ENCODE peak calls at places on chromosomes 11 and 22, in nine cellular contexts. O is ovary, J is suprapubic skin, C is sigmoid colon, F is A549, T is K562, K is tibial nerve, P is HepG2, S is stomach. U is an unnamed sample. For H3K4me1, the result is how much of the 10 kb centered on the place peaks cover.

GRCh38 chr11:79045018-79045787 is 395.6 kb downstream of the TENM4 start:
- DNase-seq in O (no peak), J (no peak), C (no peak), F (no peak), T (no peak), K (no peak), P (no peak), S (no peak), U (no peak)

GRCh38 chr11:68271023-68271780 is 571 bp downstream of the C11orf24 start:
- DNase-seq in O (peak), J (peak), C (peak), F (peak), T (peak), K (no peak), P (peak), S (peak), U (no peak)

GRCh38 chr11:83033972-83034672 is 37.6 kb downstream of the RAB30 start:
- DNase-seq in O (peak), J (no peak), C (peak), F (no peak), T (no peak), K (peak), P (no peak), S (peak), U (no peak)

GRCh38 chr11:43687120-43687791 is 6.7 kb downstream of the HSD17B12 start:
- DNase-seq in O (no peak), J (no peak), C (no peak), F (no peak), T (no peak), K (no peak), P (no peak), S (peak), U (no peak)

GRCh38 chr11:98621767-98622166 is 399.0 kb upstream of the CNTN5 start:
- DNase-seq in O (no peak), J (no peak), C (no peak), F (no peak), T (no peak), K (no peak), P (no peak), S (no peak), U (no peak)

GRCh38 chr11:62146476-62147200 is 22.8 kb downstream of the INCENP start:
- DNase-seq in O (no peak), J (peak), C (no peak), F (no peak), T (no peak), K (no peak), P (no peak), S (peak), U (no peak)

GRCh38 chr22:35014812-35015211 is 51.1 kb upstream of the ISX start:
- DNase-seq in O (no peak), J (no peak), C (no peak), F (no peak), T (no peak), K (no peak), P (no peak), S (no peak), U (no peak)

GRCh38 chr11:36362902-36363301 is 66.8 kb downstream of the PRR5L start:
- DNase-seq in O (no peak), J (no peak), C (no peak), F (no peak), T (no peak), K (no peak), P (no peak), S (no peak), U (no peak)

GRCh38 chr11:27688076-27688475 is 12.2 kb downstream of the BDNF start:
- DNase-seq in O (no peak), J (no peak), C (no peak), F (no peak), T (no peak), K (no peak), P (peak), S (no peak), U (peak)

GRCh38 chr11:88106685-88107084 is 68.6 kb downstream of the RAB38 start:
- DNase-seq in O (no peak), J (no peak), C (no peak), F (no peak), T (no peak), K (no peak), P (no peak), S (no peak), U (no peak)

GRCh38 chr11:43756575-43756974 is 76.0 kb downstream of the HSD17B12 start:
- DNase-seq in O (no peak), J (no peak), C (no peak), F (no peak), T (no peak), K (no peak), P (no peak), S (no peak), U (no peak)

GRCh38 chr11:133306019-133306418 is 226.3 kb downstream of the OPCML start:
- DNase-seq in O (no peak), J (no peak), C (no peak), F (no peak), T (no peak), K (no peak), P (no peak), S (no peak), U (no peak)

GRCh38 chr11:87180743-87181142 is 143.0 kb downstream of the TMEM135 start:
- DNase-seq in O (no peak), J (no peak), C (no peak), F (no peak), T (no peak), K (no peak), P (no peak), S (no peak), U (no peak)

GRCh38 chr11:84398017-84398626 is 1112.0 kb upstream of the CCDC90B start:
- DNase-seq in O (no peak), J (no peak), C (no peak), F (peak), T (no peak), K (no peak), P (peak), S (no peak), U (no peak)

GRCh38 chr11:35590412-35590811 is 27.8 kb upstream of the FJX1 start:
- DNase-seq in O (no peak), J (no peak), C (no peak), F (no peak), T (no peak), K (no peak), P (no peak), S (no peak), U (no peak)

GRCh38 chr11:16820324-16821092 is 82.1 kb downstream of the C11orf58 start:
- DNase-seq in O (peak), J (peak), C (peak), F (peak), T (peak), K (peak), P (peak), S (peak), U (peak)

GRCh38 chr11:133894956-133895549 is 49.7 kb upstream of the SPATA19 start:
- DNase-seq in O (no peak), J (peak), C (peak), F (no peak), T (no peak), K (no peak), P (no peak), S (peak), U (no peak)

GRCh38 chr11:8333431-8334401 is 70.0 kb upstream of the LMO1 start:
- DNase-seq in O (no peak), J (no peak), C (no peak), F (peak), T (peak), K (no peak), P (no peak), S (no peak), U (no peak)

GRCh38 chr11:26558191-26558590 is 13.9 kb downstream of the MUC15 start:
- DNase-seq in O (no peak), J (no peak), C (no peak), F (no peak), T (no peak), K (no peak), P (no peak), S (no peak), U (no peak)

GRCh38 chr11:5243845-5244180 is 5.8 kb downstream of the HBG1 start:
- DNase-seq in O (no peak), J (no peak), C (no peak), F (no peak), T (no peak), K (no peak), P (no peak), S (no peak), U (no peak)

GRCh38 chr11:77086521-77087472 is 15.8 kb upstream of the OMP start:
- DNase-seq in O (peak), J (peak), C (peak), F (no peak), T (no peak), K (no peak), P (peak), S (peak), U (no peak)

GRCh38 chr11:133040289-133040893 is 491.9 kb downstream of the OPCML start:
- DNase-seq in O (no peak), J (no peak), C (no peak), F (no peak), T (no peak), K (no peak), P (no peak), S (no peak), U (peak)

GRCh38 chr11:10550503-10550902 is 9.5 kb upstream of the RNF141 start:
- DNase-seq in O (no peak), J (no peak), C (no peak), F (peak), T (no peak), K (no peak), P (peak), S (no peak), U (no peak)

GRCh38 chr11:101362643-101363042 is 221.2 kb downstream of the TRPC6 start:
- DNase-seq in O (no peak), J (no peak), C (no peak), F (no peak), T (no peak), K (no peak), P (no peak), S (no peak), U (no peak)

GRCh38 chr22:39650996-39651782 is 80.6 kb downstream of the CACNA1I start:
- DNase-seq in O (no peak), J (no peak), C (no peak), F (no peak), T (no peak), K (no peak), P (no peak), S (no peak), U (no peak)

GRCh38 chr11:75891947-75892739 is 77.1 kb downstream of the UVRAG start:
- DNase-seq in O (no peak), J (no peak), C (no peak), F (no peak), T (no peak), K (no peak), P (no peak), S (no peak), U (no peak)

GRCh38 chr22:32407332-32407731 is 4.7 kb downstream of the RTCB start:
- DNase-seq in O (no peak), J (no peak), C (no peak), F (no peak), T (no peak), K (no peak), P (no peak), S (no peak), U (no peak)

GRCh38 chr11:75760710-75761493 is 7.7 kb upstream of the DGAT2 start:
- DNase-seq in O (no peak), J (no peak), C (no peak), F (no peak), T (no peak), K (no peak), P (no peak), S (no peak), U (no peak)

GRCh38 chr22:26767351-26767970 is 110.1 kb downstream of the MIAT start:
- DNase-seq in O (no peak), J (no peak), C (no peak), F (no peak), T (no peak), K (no peak), P (no peak), S (no peak), U (no peak)

GRCh38 chr22:46067159-46068111 is 82.9 kb upstream of the PPARA start:
- DNase-seq in O (no peak), J (no peak), C (peak), F (no peak), T (no peak), K (peak), P (no peak), S (peak), U (no peak)

GRCh38 chr22:45418056-45418769 is 4.7 kb downstream of the RIBC2 start:
- DNase-seq in O (no peak), J (no peak), C (no peak), F (no peak), T (no peak), K (no peak), P (no peak), S (no peak), U (peak)

GRCh38 chr22:44943701-44944324 is 66.0 kb downstream of the PHF21B start:
- DNase-seq in O (no peak), J (no peak), C (no peak), F (no peak), T (no peak), K (no peak), P (no peak), S (no peak), U (no peak)

GRCh38 chr11:6681949-6682348 is 1.2 kb downstream of the MRPL17 start:
- DNase-seq in O (no peak), J (no peak), C (no peak), F (no peak), T (peak), K (no peak), P (no peak), S (no peak), U (no peak)

GRCh38 chr11:7964873-7965272 is 374 bp downstream of the NLRP10 start:
- DNase-seq in O (no peak), J (no peak), C (no peak), F (no peak), T (no peak), K (no peak), P (no peak), S (no peak), U (no peak)

GRCh38 chr11:119192111-119192510 is 6.8 kb downstream of the NHERF4 start:
- DNase-seq in O (no peak), J (no peak), C (no peak), F (no peak), T (no peak), K (no peak), P (no peak), S (no peak), U (no peak)

GRCh38 chr22:41876275-41876674 is 38.6 kb downstream of the SHISA8 start:
- DNase-seq in O (no peak), J (no peak), C (no peak), F (no peak), T (no peak), K (no peak), P (no peak), S (no peak), U (no peak)

GRCh38 chr22:25645964-25646363 is 81.5 kb downstream of the GRK3 start:
- DNase-seq in O (no peak), J (no peak), C (no peak), F (no peak), T (no peak), K (no peak), P (no peak), S (no peak), U (no peak)

GRCh38 chr22:36929621-36930020 is 16.2 kb downstream of the CSF2RB start:
- DNase-seq in O (no peak), J (peak), C (peak), F (no peak), T (no peak), K (no peak), P (no peak), S (no peak), U (no peak)

GRCh38 chr22:37999640-38000272 is 15.4 kb upstream of the SOX10 start:
- DNase-seq in O (no peak), J (no peak), C (no peak), F (no peak), T (peak), K (no peak), P (no peak), S (no peak), U (no peak)

GRCh38 chr11:44596541-44597276 is 31.2 kb downstream of the CD82 start:
- DNase-seq in O (peak), J (no peak), C (no peak), F (no peak), T (no peak), K (no peak), P (no peak), S (no peak), U (no peak)

DNA sequence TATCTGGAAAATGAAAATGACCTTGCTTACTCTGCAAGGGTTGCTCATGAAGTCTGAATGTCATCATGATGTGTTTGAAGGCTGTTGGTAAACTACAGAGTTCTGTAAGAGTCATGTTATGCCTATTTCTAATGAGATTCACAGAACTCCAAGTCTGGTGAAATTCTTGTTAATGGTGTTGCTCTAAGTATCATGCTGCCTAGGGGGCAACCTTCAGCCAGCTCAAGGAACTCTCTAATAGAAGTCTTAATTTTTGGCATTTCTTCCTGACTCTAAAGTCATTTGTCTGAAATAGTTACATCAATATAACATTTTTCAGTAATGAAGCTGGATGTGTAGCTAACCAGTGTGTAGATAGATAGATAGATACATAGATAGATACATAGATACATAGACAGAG is 302.8 kb downstream of the FAT3 start:
- DNase-seq in O (no peak), J (no peak), C (no peak), F (no peak), T (no peak), K (no peak), P (no peak), S (no peak), U (no peak)
- H3K4me1 ChIP-seq in O (under half), J (under half), C (under half), F (under half), T (under half), K (under half), P (under half), S (under half), U (under half)

GRCh38 chr22:23089010-23089409 is 18.7 kb downstream of the GNAZ start:
- DNase-seq in O (no peak), J (no peak), C (no peak), F (no peak), T (no peak), K (no peak), P (no peak), S (no peak), U (no peak)
- TF ChIP-seq EP300 in O (no peak), J (no peak), C (no peak), F (no peak), T (no peak), K (no peak), P (no peak), S (no peak), U (no peak)

DNA sequence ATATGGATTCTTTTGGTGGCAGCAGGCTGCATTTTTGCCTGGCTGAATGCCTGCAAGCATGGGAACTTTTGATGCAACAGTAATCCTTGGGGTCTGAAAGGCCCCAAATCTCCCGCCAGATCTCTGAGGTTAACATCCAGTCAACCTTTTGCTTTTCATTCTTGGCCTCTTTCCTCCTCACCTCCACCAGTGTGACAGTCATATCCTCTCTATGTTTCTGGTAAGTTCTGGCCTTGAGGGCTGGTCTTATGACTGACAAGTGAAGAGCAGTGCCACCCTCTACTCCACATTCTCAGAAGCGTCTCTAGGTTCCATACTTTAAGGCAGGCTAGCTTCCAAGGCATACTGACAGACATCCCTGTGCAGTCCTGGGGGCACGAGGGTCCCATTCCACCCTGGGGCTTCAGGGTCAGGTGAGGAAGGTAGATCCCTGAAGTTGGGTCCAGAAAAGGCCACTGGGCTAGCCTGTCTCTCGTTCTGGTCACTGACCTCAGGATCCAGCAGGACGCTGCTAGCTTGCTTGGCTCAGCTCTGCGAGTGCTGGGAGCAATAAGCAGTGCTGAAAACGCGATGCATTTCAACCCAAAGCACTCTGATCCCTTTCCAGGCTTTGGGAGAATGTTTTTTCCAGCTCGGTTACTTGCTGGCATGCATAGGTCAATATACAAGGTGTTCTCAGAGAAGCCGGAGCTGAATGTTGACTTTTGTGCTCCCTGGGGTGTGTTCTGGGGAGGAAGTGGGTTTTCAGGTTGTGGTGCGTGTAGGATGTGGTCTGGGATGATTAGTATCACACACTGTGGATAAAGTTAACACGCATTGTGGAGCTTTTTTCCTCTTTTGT is 75.2 kb downstream of the PTPRJ start:
- DNase-seq in O (no peak), J (no peak), C (no peak), F (no peak), T (peak), K (no peak), P (peak), S (peak), U (no peak)
- H3K4me1 ChIP-seq in O (under half), J (under half), C (under half), F (half or more), T (under half), K (under half), P (under half), S (half or more), U (under half)

GRCh38 chr11:69376155-69377028 is 82.4 kb downstream of the MYEOV start:
- DNase-seq in O (no peak), J (peak), C (no peak), F (no peak), T (no peak), K (no peak), P (no peak), S (no peak), U (no peak)
- TF ChIP-seq EP300 in O (no peak), J (no peak), C (no peak), F (no peak), T (no peak), K (no peak), P (no peak), S (no peak), U (no peak)

U was measured in H1.